ENCODE peak calls at places on chromosomes 2 and 18, in four cellular contexts. D is tibial artery, V is SJSA1, G is heart left ventricle. A is an unnamed sample.
A peak's percentile ranks its signal among the peaks of the same experiment; 100 is the strongest.

GRCh38 chr2:78465707-78466106 is 559.8 kb upstream of the REG3G start:
- DNase-seq in D (no peak), V (no peak), G (no peak), A (no peak)

GRCh38 chr2:63587814-63588384 is 378 bp downstream of the WDPCP start:
- DNase-seq in D (no peak), V (no peak), G (no peak), A (no peak)

GRCh38 chr18:28059861-28060260 is 117.1 kb downstream of the CDH2 start:
- DNase-seq in D (no peak), V (no peak), G (no peak), A (no peak)

GRCh38 chr2:234853739-234854138 is 98.1 kb upstream of the SH3BP4 start:
- DNase-seq in D (no peak), V (no peak), G (no peak), A (no peak)

GRCh38 chr18:22609642-22610041 is 191.9 kb upstream of the CTAGE1 start:
- DNase-seq in D (peak; percentile 49), V (no peak), G (peak; percentile 76), A (no peak)

GRCh38 chr18:78709271-78709809 is 270.3 kb upstream of the SALL3 start:
- DNase-seq in D (no peak), V (no peak), G (no peak), A (no peak)

GRCh38 chr18:61992285-61992684 is 99.5 kb upstream of the RNF152 start:
- DNase-seq in D (no peak), V (peak; percentile 52), G (no peak), A (no peak)

GRCh38 chr2:66570471-66570870 is 135.5 kb downstream of the MEIS1 start:
- DNase-seq in D (no peak), V (no peak), G (no peak), A (no peak)

GRCh38 chr2:36387258-36387916 is 31.8 kb downstream of the CRIM1 start:
- DNase-seq in D (no peak), V (no peak), G (no peak), A (no peak)

GRCh38 chr2:201558665-201559064 is 84.6 kb downstream of the TMEM237 start:
- DNase-seq in D (no peak), V (no peak), G (no peak), A (no peak)

GRCh38 chr2:200356794-200357472 is 50.4 kb downstream of the SPATS2L start:
- DNase-seq in D (no peak), V (no peak), G (no peak), A (no peak)

GRCh38 chr2:86518498-86518897 is 44.7 kb downstream of the CHMP3 start:
- DNase-seq in D (no peak), V (no peak), G (no peak), A (no peak)

GRCh38 chr2:65377556-65378307 is 54.7 kb downstream of the SPRED2 start:
- DNase-seq in D (no peak), V (peak; percentile 87), G (no peak), A (no peak)

GRCh38 chr2:181371195-181371594 is 86.0 kb upstream of the ITGA4 start:
- DNase-seq in D (no peak), V (no peak), G (no peak), A (no peak)

GRCh38 chr2:207252416-207252815 is 86.7 kb upstream of the KLF7 start:
- DNase-seq in D (no peak), V (no peak), G (no peak), A (no peak)

GRCh38 chr2:144947709-144948037 is 427.8 kb upstream of the ZEB2 start:
- DNase-seq in D (no peak), V (no peak), G (no peak), A (no peak)

GRCh38 chr2:144946263-144946662 is 426.3 kb upstream of the ZEB2 start:
- DNase-seq in D (no peak), V (no peak), G (no peak), A (no peak)

GRCh38 chr2:144948205-144948855 is 428.4 kb upstream of the ZEB2 start:
- DNase-seq in D (no peak), V (no peak), G (no peak), A (no peak)

GRCh38 chr2:144950874-144951560 is 431.1 kb upstream of the ZEB2 start:
- DNase-seq in D (no peak), V (no peak), G (no peak), A (no peak)
- H3K27ac ChIP-seq in D (no peak overlapping the region), V (peak overlapping the region; percentile 31), G (no peak overlapping the region), A (no peak overlapping the region)

DNA sequence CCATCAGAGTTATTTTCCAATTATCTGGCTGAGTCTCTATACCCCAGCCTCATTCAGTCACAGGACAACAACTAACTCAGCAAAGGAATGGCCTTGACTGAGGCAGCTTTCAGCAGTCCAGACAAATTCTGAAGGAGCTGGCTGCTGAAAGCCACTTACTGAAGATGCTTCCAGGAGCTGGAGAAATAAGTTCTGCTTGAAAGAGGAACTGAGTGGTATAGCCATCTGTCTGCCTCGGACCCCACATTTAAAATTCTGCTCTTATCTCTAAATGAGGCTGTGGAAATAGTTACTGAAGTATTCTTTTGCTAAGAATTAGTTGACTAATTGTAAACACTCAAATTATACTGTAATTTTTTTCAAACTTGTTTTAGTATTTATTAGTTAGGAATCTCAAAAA is 9.1 kb upstream of the GPD2 start:
- DNase-seq in D (no peak), V (no peak), G (no peak), A (no peak)
- H3K4me1 ChIP-seq in D (peaks cover 35% of the 10 kb centered on the region), V (peaks cover 14% of the 10 kb centered on the region), G (no peaks in the 10 kb centered on the region), A (peaks cover 38% of the 10 kb centered on the region)

GRCh38 chr2:166773268-166773949 is 114.9 kb upstream of the XIRP2 start:
- DNase-seq in D (no peak), V (no peak), G (no peak), A (no peak)
- H3K4me3 ChIP-seq in D (no peak overlapping the region), V (no peak overlapping the region), G (no peak overlapping the region), A (no peak overlapping the region)

GRCh38 chr2:75570024-75570947 is 9.5 kb upstream of the EVA1A start:
- DNase-seq in D (no peak), V (no peak), G (no peak), A (no peak)
- H3K27ac ChIP-seq in D (no peak overlapping the region), V (peak overlapping the region; percentile 46), G (no peak overlapping the region), A (no peak overlapping the region)

DNA sequence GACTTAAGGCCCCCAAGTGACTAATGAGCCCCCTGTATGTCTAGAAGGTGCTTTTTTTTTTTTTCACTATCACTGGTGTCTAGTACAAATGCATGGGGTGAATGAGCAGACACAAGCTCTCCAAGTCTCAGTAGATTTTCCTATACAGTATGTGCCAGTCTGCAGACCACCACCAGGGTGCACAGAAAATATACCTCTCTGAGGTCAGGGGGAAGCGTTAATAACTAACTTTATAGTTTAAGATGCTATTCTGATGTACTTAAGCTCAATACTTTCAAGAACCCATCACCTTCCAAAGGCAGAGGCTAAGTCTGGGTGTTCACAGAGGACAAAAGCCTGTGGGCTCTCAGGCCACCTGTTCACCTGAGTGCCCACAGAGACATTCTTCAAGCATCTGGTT is 534.8 kb downstream of the TNS1 start:
- DNase-seq in D (no peak), V (no peak), G (no peak), A (no peak)
- H3K4me1 ChIP-seq in D (peaks cover 7% of the 10 kb centered on the region), V (no peaks in the 10 kb centered on the region), G (no peaks in the 10 kb centered on the region), A (peaks cover 3% of the 10 kb centered on the region)

GRCh38 chr2:19356545-19357382 is 1.7 kb downstream of the OSR1 start:
- DNase-seq in D (no peak), V (no peak), G (no peak), A (no peak)
- H3K4me3 ChIP-seq in D (peak overlapping the region; percentile 82), V (no peak overlapping the region), G (peak overlapping the region; percentile 67), A (peak overlapping the region; percentile 73)